ENCODE peak calls at places on chromosomes 1 and 21, in four cellular contexts. Y is OCI-LY7, C is fibroblast of mammary gland, G is GM13976. M is an unnamed sample.

GRCh38 chr1:244093265-244093638 is 42.2 kb downstream of the ZBTB18 start:
- DNase-seq in Y (no peak), C (no peak), G (no peak), M (no peak)

GRCh38 chr1:156400191-156400920 is 31.3 kb downstream of the RHBG start:
- DNase-seq in Y (no peak), C (no peak), G (no peak), M (no peak)

GRCh38 chr1:31668303-31668883 is 23.7 kb upstream of the PEF1 start:
- DNase-seq in Y (no peak), C (no peak), G (no peak), M (no peak)

GRCh38 chr1:40662864-40663263 is 2.6 kb downstream of the RIMS3 start:
- DNase-seq in Y (no peak), C (no peak), G (no peak), M (no peak)

GRCh38 chr1:154014154-154014910 is 23.8 kb downstream of the RPS27 start:
- DNase-seq in Y (no peak), C (peak), G (no peak), M (peak)

GRCh38 chr21:46562472-46562871 is 42.4 kb downstream of the S100B start:
- DNase-seq in Y (no peak), C (no peak), G (no peak), M (no peak)

GRCh38 chr1:24022611-24023359 is 42.7 kb upstream of the SRSF10 start:
- DNase-seq in Y (no peak), C (peak), G (no peak), M (no peak)

GRCh38 chr1:228781161-228781771 is 46.0 kb downstream of the RHOU start:
- DNase-seq in Y (no peak), C (peak), G (no peak), M (no peak)

GRCh38 chr1:204891860-204892259 is 21.2 kb downstream of the NFASC start:
- DNase-seq in Y (no peak), C (no peak), G (no peak), M (no peak)

GRCh38 chr1:24505816-24506215 is 3.2 kb downstream of the RCAN3 start:
- DNase-seq in Y (no peak), C (no peak), G (no peak), M (no peak)

GRCh38 chr1:85339089-85339488 is 62.7 kb upstream of the BCL10 start:
- DNase-seq in Y (no peak), C (peak), G (no peak), M (no peak)

GRCh38 chr1:33337994-33338494 is 17.1 kb upstream of the A3GALT2 start:
- DNase-seq in Y (no peak), C (peak), G (no peak), M (no peak)

GRCh38 chr21:17257784-17258183 is 255.1 kb upstream of the CXADR start:
- DNase-seq in Y (no peak), C (peak), G (no peak), M (no peak)

GRCh38 chr21:45849651-45850050 is 131.9 kb upstream of the COL6A1 start:
- DNase-seq in Y (no peak), C (no peak), G (no peak), M (no peak)

GRCh38 chr1:193905288-193906085 is 719.1 kb upstream of the B3GALT2 start:
- DNase-seq in Y (no peak), C (no peak), G (no peak), M (no peak)

GRCh38 chr21:32481875-32482408 is 69.4 kb downstream of the EVA1C start:
- DNase-seq in Y (no peak), C (no peak), G (no peak), M (no peak)

GRCh38 chr1:85683292-85684025 is 24.8 kb downstream of the ZNHIT6 start:
- DNase-seq in Y (no peak), C (peak), G (no peak), M (no peak)

GRCh38 chr1:175479521-175480342 is 263.7 kb downstream of the TNR start:
- DNase-seq in Y (no peak), C (no peak), G (no peak), M (no peak)

GRCh38 chr1:89855413-89856123 is 34.7 kb downstream of the LRRC8D start:
- DNase-seq in Y (no peak), C (peak), G (peak), M (peak)

GRCh38 chr1:214791961-214792360 is 189.0 kb downstream of the CENPF start:
- DNase-seq in Y (no peak), C (no peak), G (no peak), M (no peak)

GRCh38 chr1:154474802-154475201 is 27.2 kb upstream of the TDRD10 start:
- DNase-seq in Y (no peak), C (peak), G (no peak), M (no peak)

GRCh38 chr1:9294910-9295636 is 2.4 kb downstream of the SPSB1 start:
- DNase-seq in Y (peak), C (peak), G (peak), M (peak)

GRCh38 chr1:24558902-24559791 is 3.3 kb downstream of the NCMAP start:
- DNase-seq in Y (no peak), C (peak), G (no peak), M (no peak)

GRCh38 chr1:53716150-53716549 is 22.8 kb downstream of the GLIS1 start:
- DNase-seq in Y (no peak), C (no peak), G (no peak), M (no peak)

GRCh38 chr1:76428027-76428426 is 353.5 kb downstream of the ST6GALNAC3 start:
- DNase-seq in Y (no peak), C (no peak), G (no peak), M (no peak)

GRCh38 chr1:107702946-107703571 is 261.9 kb downstream of the VAV3 start:
- DNase-seq in Y (no peak), C (no peak), G (no peak), M (no peak)

GRCh38 chr1:25640646-25641328 is 24.2 kb downstream of the MAN1C1 start:
- DNase-seq in Y (no peak), C (no peak), G (no peak), M (no peak)

GRCh38 chr1:41795205-41795762 is 123.4 kb downstream of the HIVEP3 start:
- DNase-seq in Y (no peak), C (peak), G (no peak), M (no peak)
- TF ChIP-seq CTCF in Y (peak), C (peak), G (no peak), M (no peak)

GRCh38 chr1:20481643-20482498 is 4.1 kb downstream of the CAMK2N1 start:
- DNase-seq in Y (no peak), C (no peak), G (no peak), M (no peak)

GRCh38 chr1:20478072-20478660 is 7.8 kb downstream of the CAMK2N1 start:
- DNase-seq in Y (no peak), C (no peak), G (no peak), M (no peak)

GRCh38 chr1:20479840-20480239 is 6.2 kb downstream of the CAMK2N1 start:
- DNase-seq in Y (no peak), C (no peak), G (no peak), M (no peak)

GRCh38 chr1:20481158-20481617 is 4.8 kb downstream of the CAMK2N1 start:
- DNase-seq in Y (no peak), C (peak), G (no peak), M (no peak)

GRCh38 chr1:20480261-20481157 is 5.5 kb downstream of the CAMK2N1 start:
- DNase-seq in Y (no peak), C (no peak), G (no peak), M (no peak)
- TF ChIP-seq CTCF in Y (no peak), C (no peak), G (no peak), M (no peak)

GRCh38 chr1:119327436-119328155 is 41.0 kb upstream of the HAO2 start:
- DNase-seq in Y (no peak), C (peak), G (peak), M (no peak)
- TF ChIP-seq CTCF in Y (peak), C (peak), G (peak), M (peak)

GRCh38 chr1:167412920-167413319 is 105.4 kb downstream of the CD247 start:
- DNase-seq in Y (peak), C (no peak), G (no peak), M (no peak)

GRCh38 chr1:167412072-167412471 is 106.3 kb downstream of the CD247 start:
- DNase-seq in Y (no peak), C (no peak), G (no peak), M (no peak)

GRCh38 chr1:167413328-167413727 is 105.0 kb downstream of the CD247 start:
- DNase-seq in Y (no peak), C (no peak), G (no peak), M (no peak)

GRCh38 chr1:167408355-167408754 is 110.0 kb downstream of the CD247 start:
- DNase-seq in Y (no peak), C (no peak), G (no peak), M (no peak)

GRCh38 chr1:167409183-167409582 is 109.1 kb downstream of the CD247 start:
- DNase-seq in Y (peak), C (no peak), G (no peak), M (no peak)
- TF ChIP-seq CTCF in Y (peak), C (no peak), G (peak), M (no peak)

DNA sequence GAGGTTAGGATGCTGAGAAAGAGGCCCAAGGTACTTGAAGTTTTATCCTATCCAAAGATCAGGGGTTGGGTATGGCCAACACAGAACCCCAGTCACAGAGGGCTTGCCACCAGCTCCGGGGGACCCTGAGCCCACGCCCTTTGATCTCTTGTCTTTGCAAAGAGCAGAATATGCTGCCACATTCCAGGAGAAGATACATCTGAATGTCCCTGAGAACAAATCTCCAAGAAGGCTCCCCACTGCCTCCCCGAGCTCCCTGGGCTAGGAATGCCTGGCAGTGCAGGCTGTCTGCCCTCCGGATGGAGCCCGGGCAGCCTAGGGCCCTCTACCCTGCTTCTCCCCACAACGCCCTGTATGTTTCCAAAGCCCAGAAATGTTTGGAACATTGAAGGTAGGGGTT is 49.2 kb downstream of the AJAP1 start:
- DNase-seq in Y (no peak), C (no peak), G (no peak), M (no peak)
- TF ChIP-seq CTCF in Y (no peak), C (no peak), G (no peak), M (no peak)

GRCh38 chr1:185720633-185721272 is 13.4 kb upstream of the HMCN1 start:
- DNase-seq in Y (peak), C (peak), G (no peak), M (no peak)

GRCh38 chr1:185716095-185716494 is 18.1 kb upstream of the HMCN1 start:
- DNase-seq in Y (no peak), C (no peak), G (no peak), M (no peak)

GRCh38 chr1:185721553-185721952 is 12.6 kb upstream of the HMCN1 start:
- DNase-seq in Y (no peak), C (no peak), G (no peak), M (no peak)

DNA sequence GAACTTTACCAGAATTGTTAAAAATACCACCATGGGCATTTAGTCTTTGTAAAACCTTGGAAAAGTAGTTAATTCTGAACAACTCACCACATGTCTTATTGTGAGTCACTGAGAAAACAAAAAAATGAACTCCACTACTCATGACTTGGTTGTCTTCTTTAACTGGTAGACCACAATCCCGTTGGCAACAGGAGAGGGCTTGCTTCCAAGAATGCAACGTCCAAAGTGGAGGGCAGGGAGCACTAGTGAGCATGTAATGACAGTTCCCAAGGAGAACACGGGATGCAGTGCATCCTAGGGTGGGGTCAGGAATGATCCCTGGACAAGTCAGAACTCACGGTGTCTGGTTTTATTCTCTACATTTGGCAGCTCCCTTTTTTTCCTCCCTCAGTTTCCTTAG is 15.2 kb upstream of the HMCN1 start:
- DNase-seq in Y (no peak), C (peak), G (no peak), M (no peak)
- TF ChIP-seq CTCF in Y (no peak), C (peak), G (no peak), M (no peak)

GRCh38 chr21:41213081-41213480 is 45.1 kb downstream of the BACE2 start:
- DNase-seq in Y (no peak), C (no peak), G (no peak), M (no peak)

GRCh38 chr21:41217656-41218380 is 49.9 kb downstream of the BACE2 start:
- DNase-seq in Y (no peak), C (peak), G (no peak), M (no peak)

GRCh38 chr21:41215856-41216408 is 48.0 kb downstream of the BACE2 start:
- DNase-seq in Y (no peak), C (no peak), G (no peak), M (no peak)

GRCh38 chr21:41219498-41220207 is 51.7 kb downstream of the BACE2 start:
- DNase-seq in Y (no peak), C (no peak), G (no peak), M (no peak)

DNA sequence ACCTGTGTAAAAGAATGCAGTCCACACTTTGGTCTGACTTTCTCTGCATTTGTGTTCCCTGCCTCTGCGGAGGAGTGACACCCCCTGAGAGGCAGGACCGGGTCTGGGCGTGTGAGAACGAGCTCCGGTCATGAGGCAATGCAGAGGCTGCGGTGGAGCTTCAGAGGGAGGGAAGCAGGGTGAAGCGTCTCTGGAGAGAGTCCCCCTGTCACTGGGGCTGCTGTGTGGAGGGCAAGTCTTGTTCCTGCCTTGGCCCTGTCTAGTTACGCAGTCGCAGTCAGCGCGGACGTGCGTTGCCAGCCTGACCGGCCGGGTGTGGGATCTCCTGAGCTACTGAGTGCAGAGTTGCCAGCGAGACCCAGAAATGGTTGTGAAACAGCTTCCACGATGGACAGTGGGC is 48.5 kb downstream of the BACE2 start:
- DNase-seq in Y (no peak), C (no peak), G (no peak), M (no peak)
- TF ChIP-seq CTCF in Y (no peak), C (no peak), G (no peak), M (no peak)

GRCh38 chr1:52348704-52349301 is 17.2 kb downstream of the CC2D1B start:
- DNase-seq in Y (no peak), C (peak), G (no peak), M (no peak)
- TF ChIP-seq CTCF in Y (no peak), C (peak), G (no peak), M (peak)